ENCODE peak calls at places on chromosomes 16 and 17, in six cellular contexts. One of them, this sample, is unnamed.
A peak's percentile ranks its signal among the peaks of the same experiment; 100 is the strongest.

GRCh38 chr17:9817086-9817485 is 4.8 kb downstream of the GSG1L2 start:
- DNase-seq in effector CD4-positive, alpha-beta T cell: no peak
- DNase-seq in OCI-LY7: no peak
- DNase-seq in M059J: peak; percentile 61
- DNase-seq in coronary artery: no peak
- DNase-seq in EH: peak; percentile 32
- DNase-seq in this sample: no peak

GRCh38 chr16:75754126-75754525 is 27.8 kb upstream of the CPHXL start:
- DNase-seq in EH: peak; percentile 18
- DNase-seq in coronary artery: no peak
- DNase-seq in OCI-LY7: no peak
- DNase-seq in M059J: peak; percentile 17
- DNase-seq in effector CD4-positive, alpha-beta T cell: no peak
- DNase-seq in this sample: no peak

GRCh38 chr16:86424413-86424812 is 85.9 kb upstream of the FOXF1 start:
- DNase-seq in EH: no peak
- DNase-seq in coronary artery: no peak
- DNase-seq in OCI-LY7: no peak
- DNase-seq in M059J: no peak
- DNase-seq in effector CD4-positive, alpha-beta T cell: no peak
- DNase-seq in this sample: no peak

GRCh38 chr16:23679274-23679985 is 741 bp downstream of the PLK1 start:
- DNase-seq in effector CD4-positive, alpha-beta T cell: no peak
- DNase-seq in OCI-LY7: peak; percentile 49
- DNase-seq in EH: peak; percentile 50
- DNase-seq in M059J: peak; percentile 67
- DNase-seq in coronary artery: no peak
- DNase-seq in this sample: peak; percentile 57

GRCh38 chr17:14061666-14062560 is 7.4 kb upstream of the COX10 start:
- DNase-seq in coronary artery: no peak
- DNase-seq in EH: peak; percentile 93
- DNase-seq in M059J: peak; percentile 92
- DNase-seq in effector CD4-positive, alpha-beta T cell: no peak
- DNase-seq in OCI-LY7: no peak
- DNase-seq in this sample: no peak

GRCh38 chr16:81004646-81005353 is 1.9 kb downstream of the CMC2 start:
- DNase-seq in M059J: peak; percentile 65
- DNase-seq in coronary artery: no peak
- DNase-seq in OCI-LY7: peak; percentile 78
- DNase-seq in effector CD4-positive, alpha-beta T cell: peak; percentile 34
- DNase-seq in EH: peak; percentile 68
- DNase-seq in this sample: no peak

GRCh38 chr16:21597571-21598030 is 1.8 kb upstream of the METTL9 start:
- DNase-seq in M059J: no peak
- DNase-seq in OCI-LY7: peak; percentile 39
- DNase-seq in effector CD4-positive, alpha-beta T cell: no peak
- DNase-seq in coronary artery: no peak
- DNase-seq in EH: no peak
- DNase-seq in this sample: no peak

GRCh38 chr17:80123791-80124190 is 22.4 kb downstream of the GAA start:
- DNase-seq in coronary artery: no peak
- DNase-seq in EH: peak; percentile 21
- DNase-seq in effector CD4-positive, alpha-beta T cell: no peak
- DNase-seq in M059J: peak; percentile 69
- DNase-seq in OCI-LY7: no peak
- DNase-seq in this sample: no peak

GRCh38 chr17:66290097-66290722 is 12.2 kb upstream of the PRKCA start:
- DNase-seq in effector CD4-positive, alpha-beta T cell: no peak
- DNase-seq in coronary artery: no peak
- DNase-seq in M059J: no peak
- DNase-seq in OCI-LY7: peak; percentile 26
- DNase-seq in EH: no peak
- DNase-seq in this sample: no peak

GRCh38 chr16:13298676-13299075 is 397.3 kb downstream of the SHISA9 start:
- DNase-seq in effector CD4-positive, alpha-beta T cell: no peak
- DNase-seq in coronary artery: no peak
- DNase-seq in M059J: peak; percentile 19
- DNase-seq in OCI-LY7: no peak
- DNase-seq in EH: no peak
- DNase-seq in this sample: no peak

GRCh38 chr16:19294156-19294649 is 8.7 kb downstream of the CLEC19A start:
- DNase-seq in EH: no peak
- DNase-seq in OCI-LY7: peak; percentile 45
- DNase-seq in effector CD4-positive, alpha-beta T cell: no peak
- DNase-seq in M059J: no peak
- DNase-seq in coronary artery: no peak
- DNase-seq in this sample: peak; percentile 76

GRCh38 chr16:6897910-6898475 is 434.7 kb upstream of the RBFOX1 start:
- DNase-seq in coronary artery: no peak
- DNase-seq in effector CD4-positive, alpha-beta T cell: no peak
- DNase-seq in OCI-LY7: no peak
- DNase-seq in EH: no peak
- DNase-seq in M059J: no peak
- DNase-seq in this sample: no peak

GRCh38 chr16:12087901-12088364 is 111.4 kb downstream of the SNX29 start:
- DNase-seq in OCI-LY7: peak; percentile 75
- DNase-seq in EH: no peak
- DNase-seq in effector CD4-positive, alpha-beta T cell: no peak
- DNase-seq in coronary artery: no peak
- DNase-seq in M059J: no peak
- DNase-seq in this sample: no peak

This sample was measured in CD14-positive monocyte.